ENCODE peak calls at places on chromosome 18, in five cellular contexts. X is cerebellar cortex; W is NCI-H1436; K is pancreas; T is effector memory CD8-positive, alpha-beta T cell. Q is an unnamed sample.

GRCh38 chr18:46332956-46333355 is 228.8 kb downstream of the HAUS1 start:
- DNase-seq in X (no peak), T (no peak), W (no peak), K (no peak), Q (no peak)

GRCh38 chr18:77113361-77114069 is 19.1 kb downstream of the MBP start:
- DNase-seq in T (no peak), W (no peak), K (no peak), X (no peak), Q (no peak)

GRCh38 chr18:37654711-37655369 is 89.2 kb upstream of the CELF4 start:
- DNase-seq in X (no peak), T (no peak), K (no peak), W (no peak), Q (no peak)

GRCh38 chr18:8314123-8314522 is 295.1 kb upstream of the RAB12 start:
- DNase-seq in W (no peak), T (no peak), K (no peak), X (no peak), Q (no peak)

GRCh38 chr18:76505611-76506010 is 10.6 kb upstream of the ZNF516 start:
- DNase-seq in X (no peak), K (no peak), T (no peak), W (no peak), Q (no peak)

GRCh38 chr18:13416208-13416607 is 197.6 kb downstream of the LDLRAD4 start:
- DNase-seq in T (no peak), X (peak; percentile 43), K (no peak), W (no peak), Q (no peak)

GRCh38 chr18:73840319-73841065 is 307.1 kb downstream of the FBXO15 start:
- DNase-seq in W (no peak), K (no peak), X (peak; percentile 24), T (no peak), Q (no peak)

GRCh38 chr18:48769006-48769646 is 181.6 kb downstream of the SMAD7 start:
- DNase-seq in W (no peak), T (no peak), X (peak; percentile 82), K (no peak), Q (no peak)

GRCh38 chr18:37544196-37544595 is 21.4 kb downstream of the CELF4 start:
- DNase-seq in T (no peak), X (no peak), K (no peak), W (no peak), Q (no peak)

GRCh38 chr18:7789853-7790552 is 222.9 kb downstream of the PTPRM start:
- DNase-seq in W (peak; percentile 51), T (no peak), K (no peak), X (peak; percentile 5), Q (no peak)

GRCh38 chr18:47895565-47896250 is 34.8 kb downstream of the SMAD2 start:
- DNase-seq in X (no peak), W (no peak), K (no peak), T (no peak), Q (no peak)

GRCh38 chr18:22171839-22172582 is 2.6 kb downstream of the GATA6 start:
- DNase-seq in W (no peak), X (no peak), T (no peak), K (peak; percentile 69), Q (no peak)

GRCh38 chr18:44927127-44927849 is 246.6 kb downstream of the SETBP1 start:
- DNase-seq in T (no peak), W (no peak), K (no peak), X (no peak), Q (no peak)

GRCh38 chr18:34042423-34043146 is 182.1 kb downstream of the NOL4 start:
- DNase-seq in W (no peak), K (no peak), X (no peak), T (no peak), Q (no peak)

GRCh38 chr18:22282311-22283235 is 113.2 kb downstream of the GATA6 start:
- DNase-seq in W (no peak), X (no peak), T (peak; percentile 49), K (no peak), Q (no peak)

GRCh38 chr18:49055787-49056186 is 105.0 kb upstream of the SMAD7 start:
- DNase-seq in K (no peak), W (no peak), T (no peak), X (no peak), Q (no peak)

GRCh38 chr18:75206637-75207297 is 2.2 kb downstream of the PTGR3 start:
- DNase-seq in W (no peak), T (no peak), K (no peak), X (no peak), Q (no peak)

GRCh38 chr18:25832008-25832604 is 258.3 kb downstream of the SS18 start:
- DNase-seq in T (peak; percentile 5), X (peak; percentile 52), K (peak; percentile 62), W (no peak), Q (no peak)

GRCh38 chr18:21914739-21915319 is 174.2 kb downstream of the MIB1 start:
- DNase-seq in X (peak; percentile 42), T (no peak), W (no peak), K (no peak), Q (no peak)

GRCh38 chr18:43789234-43790000 is 512.1 kb upstream of the SYT4 start:
- DNase-seq in W (peak; percentile 23), K (no peak), X (no peak), T (no peak), Q (no peak)

GRCh38 chr18:63747006-63747405 is 28.2 kb upstream of the SERPINB7 start:
- DNase-seq in K (no peak), X (no peak), T (no peak), W (no peak), Q (no peak)

GRCh38 chr18:38497281-38497680 is 931.7 kb upstream of the CELF4 start:
- DNase-seq in T (no peak), X (no peak), W (no peak), K (no peak), Q (no peak)